ENCODE peak calls at places on chromosomes 1 and 21, in four cellular contexts. Y is K562, Z is GM12878, V is HCT116. W is an unnamed sample.

GRCh38 chr1:39173119-39173994 is 31.1 kb upstream of the MACF1 start:
- DNase-seq in Y (no peak), Z (no peak), V (no peak), W (no peak)

GRCh38 chr1:115314765-115315164 is 23.3 kb downstream of the NGF start:
- DNase-seq in Y (no peak), Z (no peak), V (no peak), W (no peak)

GRCh38 chr21:27464643-27465042 is 497.8 kb upstream of the ADAMTS5 start:
- DNase-seq in Y (no peak), Z (no peak), V (no peak), W (no peak)

GRCh38 chr1:230807551-230808267 is 60.5 kb downstream of the CAPN9 start:
- DNase-seq in Y (no peak), Z (no peak), V (no peak), W (no peak)

GRCh38 chr1:220687809-220688208 is 2.4 kb upstream of the C1orf115 start:
- DNase-seq in Y (peak; percentile 40), Z (no peak), V (no peak), W (no peak)

GRCh38 chr1:172476218-172476811 is 32.4 kb upstream of the PIGC start:
- DNase-seq in Y (no peak), Z (no peak), V (peak; percentile 56), W (no peak)

GRCh38 chr1:193443886-193444285 is 257.5 kb upstream of the B3GALT2 start:
- DNase-seq in Y (no peak), Z (no peak), V (no peak), W (no peak)

GRCh38 chr1:175493321-175493998 is 249.9 kb downstream of the TNR start:
- DNase-seq in Y (no peak), Z (no peak), V (no peak), W (no peak)

GRCh38 chr1:116164056-116164889 is 53.1 kb downstream of the MAB21L3 start:
- DNase-seq in Y (no peak), Z (no peak), V (no peak), W (no peak)

GRCh38 chr1:10899490-10900264 is 103.2 kb upstream of the CASZ1 start:
- DNase-seq in Y (no peak), Z (no peak), V (no peak), W (no peak)

GRCh38 chr1:10900265-10900651 is 103.8 kb upstream of the CASZ1 start:
- DNase-seq in Y (no peak), Z (no peak), V (no peak), W (no peak)

GRCh38 chr1:10900691-10901090 is 104.2 kb upstream of the CASZ1 start:
- DNase-seq in Y (no peak), Z (no peak), V (no peak), W (no peak)

GRCh38 chr1:10901894-10902805 is 105.7 kb upstream of the CASZ1 start:
- DNase-seq in Y (no peak), Z (no peak), V (no peak), W (no peak)

GRCh38 chr1:10901091-10901893 is 104.8 kb upstream of the CASZ1 start:
- DNase-seq in Y (no peak), Z (no peak), V (no peak), W (no peak)
- H3K27ac ChIP-seq in Y (no peak overlapping the region), Z (no peak overlapping the region), V (peak overlapping the region; percentile 58), W (peak overlapping the region; percentile 18)

GRCh38 chr1:225737866-225738265 is 39.8 kb upstream of the SRP9 start:
- DNase-seq in Y (no peak), Z (no peak), V (no peak), W (no peak)
- TF ChIP-seq SIN3A in Y (no peak), Z (no peak), V (no peak), W (no peak)

DNA sequence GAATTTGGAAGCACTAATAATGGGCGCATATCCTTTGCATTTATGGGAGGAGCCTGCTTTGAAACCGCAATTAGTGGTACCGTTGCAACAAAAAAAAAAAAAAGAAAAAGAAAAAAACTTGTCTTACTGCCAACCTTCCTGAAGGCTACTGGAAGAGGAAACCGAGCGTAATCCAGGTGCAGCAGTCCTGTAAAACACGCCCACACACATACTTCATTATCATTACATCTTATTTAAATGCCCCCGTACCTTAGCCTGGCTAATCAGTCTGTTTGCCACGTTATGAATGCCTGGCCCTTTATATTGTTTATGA is 686 bp upstream of the ZNF281 start:
- DNase-seq in Y (peak; percentile 26), Z (no peak), V (peak; percentile 68), W (no peak)
- H3K27ac ChIP-seq in Y (no peak overlapping the region), Z (peak overlapping the region; percentile 77), V (peak overlapping the region; percentile 78), W (peak overlapping the region; percentile 87)

GRCh38 chr21:40014394-40014793 is 147.2 kb downstream of the PCP4 start:
- DNase-seq in Y (no peak), Z (no peak), V (no peak), W (no peak)

GRCh38 chr21:40016667-40017066 is 149.4 kb downstream of the PCP4 start:
- DNase-seq in Y (no peak), Z (no peak), V (no peak), W (no peak)

GRCh38 chr21:40019076-40019475 is 151.8 kb downstream of the PCP4 start:
- DNase-seq in Y (no peak), Z (no peak), V (no peak), W (no peak)

GRCh38 chr21:40015818-40016217 is 148.6 kb downstream of the PCP4 start:
- DNase-seq in Y (no peak), Z (no peak), V (no peak), W (no peak)

GRCh38 chr21:40016234-40016633 is 149.0 kb downstream of the PCP4 start:
- DNase-seq in Y (no peak), Z (no peak), V (no peak), W (no peak)
- TF ChIP-seq SIN3A in Y (no peak), Z (no peak), V (no peak), W (no peak)

DNA sequence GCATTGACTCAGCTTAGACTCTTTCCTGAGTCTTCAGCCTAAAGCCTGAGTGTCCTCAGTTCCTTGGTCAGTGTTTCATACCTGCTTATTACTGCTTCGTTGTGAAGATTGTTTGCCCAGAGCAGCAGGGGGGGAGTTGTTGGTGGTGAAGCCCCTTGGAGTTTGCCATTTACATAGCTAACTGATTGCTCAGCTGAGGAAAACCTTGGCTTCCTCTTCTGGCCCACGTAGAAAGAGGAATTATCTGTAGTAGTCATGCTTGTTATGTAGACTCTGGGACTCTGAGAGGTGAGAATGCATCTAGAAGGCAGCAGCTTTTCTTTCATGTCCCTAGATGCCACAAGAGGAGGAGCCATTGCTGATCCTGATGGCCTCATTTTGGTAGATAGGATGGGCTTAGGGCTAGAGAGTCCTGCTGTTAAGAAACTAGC is 125.9 kb downstream of the MAST2 start:
- DNase-seq in Y (peak; percentile 72), Z (no peak), V (peak; percentile 92), W (peak; percentile 55)
- H3K27ac ChIP-seq in Y (peak overlapping the region; percentile 36), Z (no peak overlapping the region), V (peak overlapping the region; percentile 73), W (peak overlapping the region; percentile 83)

DNA sequence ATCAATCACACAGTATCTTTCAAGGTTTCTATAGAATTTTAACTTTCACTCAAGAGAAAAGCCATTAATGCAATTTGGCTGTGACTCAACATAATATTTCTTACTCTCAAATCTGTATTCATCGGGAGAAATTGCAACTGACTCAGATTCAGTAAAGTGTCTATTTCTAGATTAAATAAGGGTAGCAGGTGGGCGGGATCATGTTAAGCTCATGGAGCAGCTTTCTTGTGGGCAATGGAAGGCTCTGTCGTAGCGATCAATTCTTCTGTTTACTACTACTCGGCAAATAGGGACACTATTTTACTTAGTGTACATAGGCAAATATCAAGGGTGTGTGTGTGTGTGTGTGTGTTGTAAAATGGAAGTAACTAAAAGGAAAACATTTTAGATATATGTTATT is 423.6 kb upstream of the NEGR1 start:
- DNase-seq in Y (no peak), Z (no peak), V (no peak), W (no peak)
- TF ChIP-seq SIN3A in Y (no peak), Z (no peak), V (no peak), W (no peak)

GRCh38 chr1:204569478-204569877 is 53.3 kb downstream of the MDM4 start:
- DNase-seq in Y (no peak), Z (no peak), V (no peak), W (no peak)
- H3K27ac ChIP-seq in Y (no peak overlapping the region), Z (no peak overlapping the region), V (no peak overlapping the region), W (no peak overlapping the region)

DNA sequence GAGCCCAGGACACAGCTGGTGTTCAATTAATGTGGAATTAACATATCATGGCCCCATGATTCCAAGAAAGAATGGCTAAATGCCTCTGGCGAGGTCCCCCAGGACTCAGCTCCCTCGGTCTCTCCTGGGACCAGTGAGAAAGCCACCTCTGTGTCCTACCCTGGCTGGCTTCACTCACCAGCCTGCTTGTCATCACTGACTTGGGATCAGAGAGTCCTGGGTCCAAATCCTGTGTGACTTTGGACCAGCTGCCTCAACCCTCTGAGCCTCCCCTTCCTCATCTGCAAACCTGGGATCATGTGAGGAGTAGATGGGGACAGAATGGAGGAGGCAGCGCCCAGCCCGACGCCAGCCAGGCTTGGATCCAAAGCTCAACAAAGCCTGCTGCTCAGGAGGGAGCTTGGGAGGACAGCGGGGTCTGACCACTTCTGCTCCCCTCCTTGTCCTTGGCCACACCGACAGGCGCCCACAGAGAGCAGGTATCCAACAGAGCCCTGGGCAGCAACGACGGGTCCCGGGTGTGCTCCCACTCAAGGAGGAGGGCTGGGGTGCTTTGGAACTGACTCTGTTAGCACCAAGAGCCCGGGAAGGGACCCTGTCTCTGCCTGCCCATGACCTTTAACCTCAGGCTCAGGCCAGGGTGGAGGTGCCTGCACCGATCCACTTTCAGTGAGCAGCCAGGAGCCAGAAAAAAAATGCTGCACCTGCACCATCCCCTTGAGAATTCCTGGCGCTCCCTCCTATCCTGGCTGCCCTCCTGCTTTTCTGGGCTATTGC is 3.2 kb downstream of the SH2D5 start:
- DNase-seq in Y (no peak), Z (no peak), V (no peak), W (no peak)
- TF ChIP-seq SIN3A in Y (no peak), Z (no peak), V (no peak), W (no peak)

W was measured in Panc1.